ENCODE peak calls at places on chromosomes 4 and X, in four cellular contexts. H is IMR-90, X is H9, O is H1. Q is an unnamed sample.

GRCh38 chr4:184400375-184400870 is 73.9 kb downstream of the IRF2 start:
- DNase-seq in H (peak; percentile 97), X (no peak), O (no peak), Q (no peak)

GRCh38 chr4:57193164-57193810 is 83.1 kb upstream of the IGFBP7 start:
- DNase-seq in H (no peak), X (no peak), O (no peak), Q (no peak)

GRCh38 chr4:184645904-184646610 is 3.2 kb downstream of the CASP3 start:
- DNase-seq in H (no peak), X (no peak), O (no peak), Q (no peak)

GRCh38 chrX:84932814-84933213 is 70.9 kb upstream of the APOOL start:
- DNase-seq in H (no peak), X (no peak), O (no peak), Q (no peak)

GRCh38 chr4:118770741-118771187 is 65.2 kb downstream of the SEC24D start:
- DNase-seq in H (peak; percentile 39), X (no peak), O (no peak), Q (no peak)

GRCh38 chr4:56048621-56049427 is 100.1 kb downstream of the CEP135 start:
- DNase-seq in H (peak; percentile 39), X (peak; percentile 56), O (peak; percentile 81), Q (peak; percentile 82)

GRCh38 chr4:2924765-2925301 is 38.4 kb downstream of the NOP14 start:
- DNase-seq in H (no peak), X (no peak), O (no peak), Q (no peak)

GRCh38 chr4:125085-125820 is 952 bp downstream of the ZNF718 start:
- DNase-seq in H (peak; percentile 17), X (peak; percentile 74), O (peak; percentile 74), Q (peak; percentile 84)

GRCh38 chr4:3240936-3241522 is 7.9 kb upstream of the MSANTD1 start:
- DNase-seq in H (no peak), X (no peak), O (no peak), Q (no peak)

GRCh38 chrX:15882704-15883539 is 28.3 kb upstream of the AP1S2 start:
- DNase-seq in H (peak; percentile 43), X (no peak), O (no peak), Q (no peak)

GRCh38 chr4:15234585-15235126 is 193.2 kb upstream of the C1QTNF7 start:
- DNase-seq in H (peak; percentile 98), X (no peak), O (no peak), Q (no peak)

GRCh38 chrX:21176927-21177571 is 197.2 kb upstream of the CNKSR2 start:
- DNase-seq in H (no peak), X (no peak), O (no peak), Q (no peak)

GRCh38 chr4:180560896-180561295 is 1682.3 kb upstream of the TENM3 start:
- DNase-seq in H (peak; percentile 60), X (no peak), O (no peak), Q (no peak)

GRCh38 chr4:57499786-57500185 is 389.6 kb upstream of the IGFBP7 start:
- DNase-seq in H (no peak), X (no peak), O (no peak), Q (no peak)

GRCh38 chrX:82589410-82589809 is 918.7 kb upstream of the POU3F4 start:
- DNase-seq in H (no peak), X (no peak), O (no peak), Q (no peak)

GRCh38 chr4:139630991-139631390 is 34.6 kb upstream of the MGST2 start:
- DNase-seq in H (no peak), X (no peak), O (no peak), Q (peak; percentile 46)

GRCh38 chr4:48654015-48654664 is 125.9 kb downstream of the FRYL start:
- DNase-seq in H (peak; percentile 49), X (no peak), O (no peak), Q (no peak)

GRCh38 chr4:90240333-90240732 is 113.1 kb downstream of the CCSER1 start:
- DNase-seq in H (no peak), X (no peak), O (no peak), Q (peak; percentile 42)

GRCh38 chrX:29090811-29091210 is 503.6 kb downstream of the IL1RAPL1 start:
- DNase-seq in H (peak; percentile 29), X (no peak), O (no peak), Q (peak; percentile 36)

GRCh38 chrX:143121471-143121870 is 95.7 kb downstream of the SPANXN4 start:
- DNase-seq in H (no peak), X (no peak), O (no peak), Q (no peak)

GRCh38 chrX:150530821-150531220 is 37.6 kb upstream of the MTM1 start:
- DNase-seq in H (no peak), X (no peak), O (no peak), Q (no peak)

GRCh38 chr4:26410385-26411293 is 79.6 kb downstream of the CCKAR start:
- DNase-seq in H (peak; percentile 63), X (no peak), O (no peak), Q (peak; percentile 62)

GRCh38 chr4:13516315-13516860 is 27.9 kb downstream of the NKX3-2 start:
- DNase-seq in H (no peak), X (no peak), O (no peak), Q (no peak)

GRCh38 chrX:41761702-41762101 is 37.7 kb downstream of the GPR82 start:
- DNase-seq in H (no peak), X (no peak), O (no peak), Q (no peak)

GRCh38 chrX:39012561-39013209 is 211.4 kb downstream of the MID1IP1 start:
- DNase-seq in H (peak; percentile 7), X (no peak), O (no peak), Q (peak; percentile 67)

GRCh38 chr4:142557220-142557801 is 288.8 kb downstream of the INPP4B start:
- DNase-seq in H (no peak), X (no peak), O (no peak), Q (no peak)

GRCh38 chrX:129958814-129959492 is 23.5 kb upstream of the BCORL1 start:
- DNase-seq in H (peak; percentile 24), X (no peak), O (no peak), Q (no peak)

GRCh38 chr4:156931267-156931666 is 40.3 kb downstream of the PDGFC start:
- DNase-seq in H (peak; percentile 86), X (no peak), O (no peak), Q (no peak)

GRCh38 chr4:159355456-159355855 is 252.6 kb downstream of the RAPGEF2 start:
- DNase-seq in H (no peak), X (no peak), O (no peak), Q (no peak)

GRCh38 chr4:186190456-186191265 is 706 bp upstream of the CYP4V2 start:
- DNase-seq in H (no peak), X (peak; percentile 50), O (peak; percentile 61), Q (peak; percentile 33)

GRCh38 chrX:71183341-71183740 is 38.7 kb downstream of the NLGN3 start:
- DNase-seq in H (no peak), X (no peak), O (no peak), Q (no peak)

GRCh38 chr4:108601517-108601916 is 18.9 kb upstream of the RPL34 start:
- DNase-seq in H (no peak), X (no peak), O (no peak), Q (no peak)

GRCh38 chr4:131091896-131092295 is 1995.9 kb downstream of the C4orf33 start:
- DNase-seq in H (peak; percentile 4), X (no peak), O (no peak), Q (peak; percentile 53)

GRCh38 chr4:2934077-2934812 is 29.0 kb downstream of the NOP14 start:
- DNase-seq in H (peak; percentile 24), X (no peak), O (no peak), Q (no peak)

GRCh38 chr4:158015241-158015640 is 157.6 kb downstream of the GASK1B start:
- DNase-seq in H (peak; percentile 60), X (no peak), O (no peak), Q (no peak)

GRCh38 chr4:39514888-39515401 is 12.3 kb downstream of the UGDH start:
- DNase-seq in H (peak; percentile 66), X (no peak), O (no peak), Q (no peak)

GRCh38 chr4:10571896-10572295 is 112.7 kb downstream of the CLNK start:
- DNase-seq in H (no peak), X (no peak), O (no peak), Q (no peak)

GRCh38 chr4:52780206-52780605 is 29.0 kb upstream of the ERVMER34-1 start:
- DNase-seq in H (peak; percentile 57), X (no peak), O (no peak), Q (no peak)

GRCh38 chrX:96204928-96205327 is 479.7 kb upstream of the DIAPH2 start:
- DNase-seq in H (no peak), X (no peak), O (no peak), Q (no peak)
- H4K5ac ChIP-seq in H (no peak overlapping the region), X (no peak overlapping the region), O (no peak overlapping the region), Q (no peak overlapping the region)

DNA sequence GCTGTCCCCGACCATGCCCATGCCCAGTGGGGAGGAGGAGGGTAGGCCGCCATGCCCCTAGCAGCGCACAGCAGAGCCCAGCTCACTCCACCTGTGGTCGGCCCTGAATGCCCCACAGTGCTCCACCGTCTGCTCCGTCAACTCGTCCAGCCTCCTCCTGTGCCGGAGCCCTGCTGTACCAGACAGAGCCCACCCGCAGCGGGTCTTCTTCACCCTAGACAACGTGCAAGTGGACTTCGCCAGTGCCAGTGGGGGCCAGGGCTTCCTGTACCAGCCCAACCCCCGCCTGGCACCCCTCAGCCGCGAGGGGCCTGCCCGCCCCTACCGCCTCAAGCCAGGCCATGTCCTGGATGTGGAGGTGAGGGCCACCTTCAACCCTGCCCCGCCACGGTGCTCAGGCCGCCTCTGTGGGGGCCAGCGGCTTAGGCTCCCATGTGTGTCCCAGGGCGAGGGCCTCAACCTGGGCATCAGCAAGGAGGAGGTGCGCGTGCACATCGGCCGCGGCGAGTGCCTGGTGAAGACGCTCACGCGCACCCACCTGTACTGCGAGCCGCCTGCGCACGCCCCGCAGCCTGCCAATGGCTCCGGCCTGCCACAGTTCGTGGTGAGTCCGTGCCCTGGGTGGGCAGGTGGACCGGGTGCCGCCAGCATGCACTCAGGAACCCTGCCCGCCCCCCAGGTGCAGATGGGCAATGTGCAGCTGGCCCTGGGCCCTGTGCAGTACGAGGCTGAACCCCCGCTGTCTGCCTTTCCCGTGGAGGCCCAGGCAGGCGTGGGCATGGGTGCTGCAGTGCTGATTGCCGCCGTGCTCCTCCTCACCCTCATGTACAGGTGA is 6.9 kb upstream of the SRPK3 start:
- DNase-seq in H (no peak), X (no peak), O (no peak), Q (no peak)
- H4K5ac ChIP-seq in H (no peak overlapping the region), X (no peak overlapping the region), O (no peak overlapping the region), Q (no peak overlapping the region)

GRCh38 chr4:69800599-69800998 is 40.2 kb upstream of the SULT1B1 start:
- DNase-seq in H (no peak), X (no peak), O (no peak), Q (no peak)

GRCh38 chr4:69799337-69799736 is 38.9 kb upstream of the SULT1B1 start:
- DNase-seq in H (no peak), X (no peak), O (no peak), Q (no peak)
- H4K5ac ChIP-seq in H (no peak overlapping the region), X (no peak overlapping the region), O (no peak overlapping the region), Q (no peak overlapping the region)

DNA sequence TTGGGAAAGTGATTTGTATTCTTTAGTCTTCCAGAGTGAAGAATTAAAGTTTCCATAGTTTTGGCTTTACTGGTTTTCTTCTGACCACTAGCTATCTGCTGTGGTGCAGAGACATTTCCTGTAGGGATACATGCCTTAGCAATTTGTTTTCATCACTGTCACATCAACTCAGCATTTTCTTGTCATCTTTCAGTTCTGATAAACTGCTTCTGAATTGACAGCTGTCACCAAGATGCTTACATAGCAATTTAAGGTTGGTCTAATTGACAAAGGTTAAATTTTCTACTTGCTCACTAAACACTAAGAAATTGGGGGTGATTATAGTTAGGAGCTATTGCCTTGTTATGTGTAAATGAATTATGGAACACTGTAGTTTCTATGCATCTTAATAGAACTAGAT is 232.5 kb downstream of the TEX13A start:
- DNase-seq in H (no peak), X (no peak), O (no peak), Q (no peak)
- H4K5ac ChIP-seq in H (no peak overlapping the region), X (no peak overlapping the region), O (no peak overlapping the region), Q (no peak overlapping the region)

GRCh38 chr4:99655315-99656081 is 2.1 kb downstream of the C4orf54 start:
- DNase-seq in H (peak; percentile 47), X (no peak), O (no peak), Q (no peak)
- H4K5ac ChIP-seq in H (no peak overlapping the region), X (no peak overlapping the region), O (no peak overlapping the region), Q (no peak overlapping the region)

Q was measured in mesendoderm.